ENCODE peak calls at places on chromosome 2, in eight cellular contexts. Y is suprapubic skin, F is stomach, S is heart left ventricle, J is ovary, G is body of pancreas, E is ascending aorta, P is endodermal cell. M is an unnamed sample.
A peak's percentile ranks its signal among the peaks of the same experiment; 100 is the strongest.

GRCh38 chr2:170022692-170023091 is 155.3 kb upstream of the MYO3B start:
- DNase-seq in Y (no peak), F (no peak), S (no peak), J (no peak), G (no peak), E (no peak), P (no peak), M (no peak)

GRCh38 chr2:110725859-110726258 is 6.5 kb upstream of the ACOXL start:
- DNase-seq in Y (no peak), F (no peak), S (no peak), J (no peak), G (no peak), E (peak; percentile 56), P (no peak), M (no peak)

GRCh38 chr2:50743471-50743870 is 288.5 kb downstream of the NRXN1 start:
- DNase-seq in Y (no peak), F (no peak), S (no peak), J (no peak), G (no peak), E (no peak), P (no peak), M (no peak)

GRCh38 chr2:145845207-145845894 is 1325.4 kb upstream of the ZEB2 start:
- DNase-seq in Y (no peak), F (no peak), S (no peak), J (no peak), G (no peak), E (no peak), P (no peak), M (peak; percentile 18)

GRCh38 chr2:17539993-17540812 is at the start of gene VSNL1:
- DNase-seq in Y (peak; percentile 77), F (peak; percentile 85), S (peak; percentile 78), J (peak; percentile 85), G (peak; percentile 92), E (peak; percentile 64), P (peak; percentile 97), M (no peak)

GRCh38 chr2:24878341-24878740 is 41.7 kb downstream of the ADCY3 start:
- DNase-seq in Y (no peak), F (no peak), S (no peak), J (no peak), G (no peak), E (no peak), P (peak; percentile 24), M (no peak)

GRCh38 chr2:29123584-29124349 is 8.6 kb downstream of the CLIP4 start:
- DNase-seq in Y (no peak), F (no peak), S (no peak), J (no peak), G (no peak), E (no peak), P (no peak), M (no peak)

GRCh38 chr2:75065402-75066008 is 107.1 kb downstream of the POLE4 start:
- DNase-seq in Y (no peak), F (no peak), S (no peak), J (no peak), G (no peak), E (no peak), P (peak; percentile 41), M (no peak)

GRCh38 chr2:235594964-235595363 is 101.1 kb downstream of the AGAP1 start:
- DNase-seq in Y (no peak), F (no peak), S (no peak), J (no peak), G (no peak), E (no peak), P (no peak), M (no peak)

GRCh38 chr2:74585406-74586182 is 31.1 kb downstream of the DOK1 start:
- DNase-seq in Y (no peak), F (no peak), S (peak; percentile 30), J (no peak), G (no peak), E (no peak), P (no peak), M (peak; percentile 22)

GRCh38 chr2:16671760-16672159 is 6.1 kb upstream of the CYRIA start:
- DNase-seq in Y (no peak), F (peak; percentile 36), S (no peak), J (no peak), G (peak; percentile 41), E (no peak), P (no peak), M (no peak)

GRCh38 chr2:61658841-61659780 is 121.0 kb upstream of the XPO1 start:
- DNase-seq in Y (no peak), F (peak; percentile 31), S (peak; percentile 20), J (no peak), G (no peak), E (no peak), P (no peak), M (peak; percentile 80)

GRCh38 chr2:200469708-200470600 is 39.9 kb downstream of the KCTD18 start:
- DNase-seq in Y (no peak), F (no peak), S (no peak), J (no peak), G (peak; percentile 66), E (no peak), P (no peak), M (no peak)

GRCh38 chr2:73952499-73953446 is 26.1 kb downstream of the DGUOK start:
- DNase-seq in Y (no peak), F (no peak), S (peak; percentile 23), J (no peak), G (no peak), E (peak; percentile 69), P (no peak), M (no peak)

GRCh38 chr2:73708527-73708926 is 28.6 kb downstream of the TPRKB start:
- DNase-seq in Y (no peak), F (no peak), S (no peak), J (no peak), G (no peak), E (no peak), P (no peak), M (no peak)

GRCh38 chr2:150485114-150485870 is 2.2 kb downstream of the RND3 start:
- DNase-seq in Y (peak; percentile 89), F (peak; percentile 89), S (peak; percentile 79), J (peak; percentile 53), G (peak; percentile 87), E (peak; percentile 90), P (peak; percentile 92), M (no peak)

GRCh38 chr2:241073166-241074064 is 28.7 kb downstream of the MTERF4 start:
- DNase-seq in Y (no peak), F (peak; percentile 21), S (no peak), J (no peak), G (no peak), E (no peak), P (no peak), M (no peak)
- H3K36me3 ChIP-seq in Y (peaks cover 68% of the 10 kb centered on the region), F (peaks cover 83% of the 10 kb centered on the region), S (peaks cover 7% of the 10 kb centered on the region), J (no peaks in the 10 kb centered on the region), G (peaks cover 2% of the 10 kb centered on the region), E (peaks cover 53% of the 10 kb centered on the region), P (no peaks in the 10 kb centered on the region), M (no peaks in the 10 kb centered on the region)

DNA sequence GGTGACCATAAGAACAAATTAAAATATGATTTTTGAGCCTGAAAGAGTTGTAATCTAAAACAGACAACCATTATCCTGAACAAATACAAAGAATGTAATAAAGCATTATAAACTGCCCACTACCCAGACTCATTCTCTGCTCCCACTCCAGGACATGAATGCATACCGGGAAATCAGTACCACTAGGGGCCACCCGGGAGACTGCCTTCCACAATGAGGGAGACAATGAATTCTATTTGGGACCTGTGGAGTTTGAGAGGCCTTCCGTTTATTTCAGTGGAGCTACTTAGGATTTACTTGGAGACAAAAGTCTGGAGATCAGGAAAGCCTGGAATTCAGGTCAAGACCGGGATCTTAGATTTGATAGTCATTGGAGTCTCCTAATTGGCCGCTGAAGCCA is 50.0 kb downstream of the NAB1 start:
- DNase-seq in Y (no peak), F (no peak), S (no peak), J (no peak), G (no peak), E (no peak), P (peak; percentile 80), M (no peak)
- TF ChIP-seq CTCF in Y (no peak), F (no peak), S (no peak), J (no peak), G (no peak), E (no peak), P (peak; percentile 70), M (no peak)

DNA sequence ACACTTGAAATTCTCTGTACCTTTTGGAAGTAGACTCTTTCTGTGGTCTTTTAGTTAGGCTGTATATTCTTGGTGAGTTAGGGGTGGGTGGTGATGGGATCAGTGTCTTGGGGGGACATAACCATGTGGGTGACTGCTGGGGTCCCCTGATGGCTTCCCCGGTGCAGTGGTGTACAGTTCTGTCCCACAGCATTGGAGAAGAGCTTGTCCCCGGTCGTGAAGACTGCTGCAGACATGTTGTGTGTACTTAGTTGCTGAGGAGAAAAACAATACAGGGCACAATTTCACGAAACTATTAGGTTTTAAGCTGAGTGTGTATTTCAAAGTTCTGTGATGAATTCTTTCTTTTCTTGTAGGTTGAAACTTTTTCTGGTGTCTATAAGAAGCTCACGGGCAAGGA is 5.4 kb downstream of the RPS7 start:
- DNase-seq in Y (no peak), F (no peak), S (no peak), J (no peak), G (no peak), E (no peak), P (no peak), M (no peak)
- H3K36me3 ChIP-seq in Y (peaks cover 69% of the 10 kb centered on the region), F (peaks cover 83% of the 10 kb centered on the region), S (peaks cover 21% of the 10 kb centered on the region), J (no peaks in the 10 kb centered on the region), G (peaks cover 19% of the 10 kb centered on the region), E (peaks cover 47% of the 10 kb centered on the region), P (peaks cover 88% of the 10 kb centered on the region), M (peaks cover 98% of the 10 kb centered on the region)

DNA sequence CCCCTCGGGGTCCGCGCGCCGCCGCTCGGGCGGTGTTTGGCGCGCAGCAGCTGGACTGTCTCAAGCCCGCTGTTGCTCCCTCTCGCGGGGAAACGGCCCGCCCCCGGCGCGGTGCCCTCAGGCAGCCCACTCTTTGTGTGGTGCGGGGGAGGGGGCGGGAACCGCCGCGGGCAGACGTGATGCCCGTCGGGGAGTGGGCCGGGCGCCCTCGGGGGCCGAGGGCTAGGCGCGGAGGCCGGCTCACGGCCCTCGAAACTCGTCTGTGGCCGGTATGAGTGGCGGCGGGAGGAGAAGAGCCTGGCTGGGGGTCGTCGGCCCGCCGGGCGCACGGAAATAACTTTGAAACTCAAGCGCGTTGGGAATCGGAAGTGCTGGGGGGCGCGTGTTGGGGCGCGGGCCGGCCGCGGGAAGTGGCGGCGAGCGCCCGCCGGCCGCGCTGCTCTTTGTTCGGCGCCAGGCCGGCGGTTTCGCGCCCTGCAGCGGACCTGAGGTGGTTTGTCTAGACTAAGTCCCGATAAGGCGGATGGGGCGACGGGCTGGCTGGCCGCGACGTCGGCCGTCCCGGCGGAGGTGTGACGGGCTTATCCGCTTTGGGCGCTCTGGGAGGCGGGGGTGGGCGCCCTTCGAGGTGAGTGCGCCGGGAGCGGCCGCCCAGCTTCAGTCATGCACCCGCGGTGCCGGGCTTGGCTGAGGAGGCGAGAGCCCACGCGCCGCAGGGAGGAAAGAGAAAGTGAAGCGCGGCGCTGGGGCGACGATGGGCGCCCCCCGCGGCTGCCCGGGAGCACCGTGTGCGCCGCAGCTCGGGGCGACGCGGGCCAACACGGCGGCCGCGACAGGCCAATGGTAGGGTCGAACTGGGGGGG is 679 bp downstream of the PTMA start:
- DNase-seq in Y (peak; percentile 87), F (peak; percentile 50), S (peak; percentile 54), J (peak; percentile 78), G (peak; percentile 57), E (peak; percentile 74), P (peak; percentile 61), M (peak; percentile 75)
- TF ChIP-seq CTCF in Y (no peak), F (no peak), S (peak; percentile 14), J (peak; percentile 3), G (peak; percentile 6), E (peak; percentile 8), P (no peak), M (peak; percentile 42)

GRCh38 chr2:101843048-101843447 is 145.5 kb downstream of the MAP4K4 start:
- DNase-seq in Y (no peak), F (no peak), S (no peak), J (peak; percentile 44), G (no peak), E (no peak), P (no peak), M (no peak)
- H3K36me3 ChIP-seq in Y (peaks cover 71% of the 10 kb centered on the region), F (peaks cover 86% of the 10 kb centered on the region), S (peaks cover 26% of the 10 kb centered on the region), J (no peaks in the 10 kb centered on the region), G (peaks cover 12% of the 10 kb centered on the region), E (peaks cover 12% of the 10 kb centered on the region), P (peaks cover 96% of the 10 kb centered on the region), M (peaks cover 95% of the 10 kb centered on the region)